ENCODE peak calls at places on chromosomes 12 and 14, in ten cellular contexts. J is ascending aorta, Q is spleen, X is OCI-LY7, C is suprapubic skin, T is left lung, R is tibial artery, V is tibial nerve, B is endothelial cell of umbilical vein, N is IMR-90. S is an unnamed sample. For H3K36me3, the result is how much of the 10 kb centered on the place peaks cover.

GRCh38 chr14:100851946-100852620 is 26.2 kb downstream of the MEG3 start:
- DNase-seq in J (no peak), N (no peak), B (no peak), V (no peak), R (no peak), X (no peak), C (no peak), T (no peak), Q (peak), S (no peak)

GRCh38 chr12:53219116-53219955 is 12.3 kb upstream of the ITGB7 start:
- DNase-seq in X (no peak), B (peak), C (no peak), J (no peak), T (no peak), N (peak), Q (peak), V (no peak), R (no peak), S (no peak)

GRCh38 chr12:116142936-116143882 is 134.3 kb downstream of the MED13L start:
- DNase-seq in T (no peak), J (no peak), X (no peak), C (no peak), B (peak), N (peak), V (no peak), Q (no peak), R (no peak), S (no peak)

GRCh38 chr12:101743724-101744472 is 4.6 kb upstream of the SYCP3 start:
- DNase-seq in X (peak), J (no peak), Q (peak), V (no peak), N (no peak), C (no peak), T (no peak), R (no peak), B (no peak), S (no peak)

GRCh38 chr12:15632708-15633107 is 156.5 kb downstream of the EPS8 start:
- DNase-seq in X (no peak), R (no peak), Q (no peak), N (no peak), T (no peak), C (no peak), V (no peak), B (no peak), J (no peak), S (no peak)

GRCh38 chr12:21559855-21560569 is 33.9 kb downstream of the SPX start:
- DNase-seq in N (peak), R (no peak), J (no peak), Q (no peak), X (no peak), C (no peak), T (no peak), B (peak), V (no peak), S (no peak)

GRCh38 chr12:42482086-42482819 is 107.3 kb downstream of the PRICKLE1 start:
- DNase-seq in V (no peak), N (peak), C (no peak), X (no peak), Q (no peak), R (peak), J (no peak), T (no peak), B (peak), S (peak)

GRCh38 chr12:19530631-19531020 is 91.3 kb downstream of the AEBP2 start:
- DNase-seq in N (peak), T (no peak), X (no peak), J (no peak), B (no peak), V (no peak), Q (no peak), R (no peak), C (no peak), S (no peak)

GRCh38 chr12:4270016-4270669 is 3.4 kb upstream of the CCND2 start:
- DNase-seq in T (peak), X (no peak), J (no peak), B (no peak), R (no peak), C (no peak), V (no peak), N (no peak), Q (peak), S (no peak)

GRCh38 chr12:30598889-30599288 is 96.8 kb downstream of the IPO8 start:
- DNase-seq in T (no peak), N (no peak), C (no peak), J (no peak), V (no peak), B (peak), R (no peak), Q (no peak), X (no peak), S (no peak)

GRCh38 chr14:62126885-62127478 is 364.8 kb downstream of the SNAPC1 start:
- DNase-seq in N (peak), V (no peak), R (no peak), T (no peak), C (no peak), B (peak), Q (no peak), J (no peak), X (peak), S (no peak)

GRCh38 chr12:27068863-27069262 is 13.5 kb downstream of the C12orf71 start:
- DNase-seq in Q (no peak), N (no peak), T (no peak), J (no peak), X (no peak), R (no peak), C (no peak), B (no peak), V (no peak), S (no peak)

GRCh38 chr12:108312885-108313203 is 26.3 kb downstream of the CMKLR1 start:
- DNase-seq in J (peak), R (peak), C (no peak), Q (no peak), N (no peak), V (no peak), B (peak), X (no peak), T (no peak), S (no peak)

GRCh38 chr12:120630139-120630895 is 10.1 kb upstream of the CABP1 start:
- DNase-seq in Q (no peak), R (no peak), B (no peak), X (no peak), V (no peak), T (no peak), N (no peak), J (no peak), C (no peak), S (no peak)

GRCh38 chr12:56158926-56159461 is 835 bp downstream of the MYL6 start:
- DNase-seq in C (peak), V (peak), J (peak), R (peak), N (peak), X (peak), Q (peak), T (peak), B (peak), S (peak)

GRCh38 chr14:55771242-55772025 is 191.4 kb downstream of the KTN1 start:
- DNase-seq in Q (no peak), C (no peak), V (no peak), R (no peak), T (no peak), N (no peak), B (no peak), X (no peak), J (no peak), S (no peak)

GRCh38 chr14:51846631-51847488 is 13.6 kb upstream of the GNG2 start:
- DNase-seq in N (peak), B (peak), V (no peak), X (peak), T (peak), R (peak), J (peak), Q (peak), C (no peak), S (peak)

GRCh38 chr12:60257063-60257462 is 661.2 kb downstream of the SLC16A7 start:
- DNase-seq in C (no peak), N (peak), T (no peak), V (no peak), B (peak), Q (no peak), J (no peak), R (no peak), X (no peak), S (no peak)
- TF ChIP-seq CTCF in C (no peak), N (peak), T (no peak), V (no peak), B (peak), Q (no peak), J (no peak), R (no peak), X (no peak), S (no peak)

DNA sequence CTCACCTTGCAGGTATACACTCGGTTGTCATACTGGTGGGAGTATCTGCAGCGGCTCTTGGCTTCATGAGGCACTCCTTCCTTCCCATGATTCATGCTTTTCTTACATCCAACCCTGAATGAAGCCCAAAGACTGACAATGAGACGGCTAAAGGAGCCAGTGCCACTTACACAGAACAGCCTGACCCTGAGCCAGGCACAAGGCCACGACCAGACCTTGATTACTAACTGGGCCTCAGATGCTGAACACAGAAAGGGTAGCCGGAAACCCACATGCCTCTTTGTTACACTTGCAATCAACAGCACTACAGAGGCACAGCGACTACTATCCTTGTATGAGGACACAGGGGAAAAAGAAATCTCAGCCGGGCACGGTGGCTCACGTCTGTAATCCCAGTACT is 48.0 kb downstream of the ZFYVE1 start:
- DNase-seq in V (no peak), B (no peak), T (no peak), J (no peak), N (no peak), Q (peak), C (no peak), X (no peak), R (no peak), S (no peak)
- H3K36me3 ChIP-seq in V (half or more), B (under half), T (under half), J (half or more), N (half or more), Q (under half), C (half or more), X (under half), R (half or more), S (under half)

GRCh38 chr14:63205281-63205575 is 985 bp downstream of the RHOJ start:
- DNase-seq in B (no peak), V (no peak), N (no peak), R (no peak), X (no peak), J (no peak), Q (no peak), C (no peak), T (no peak), S (no peak)

GRCh38 chr14:63203015-63203414 is 1.2 kb upstream of the RHOJ start:
- DNase-seq in X (no peak), Q (no peak), V (no peak), T (no peak), J (no peak), C (no peak), B (no peak), R (no peak), N (no peak), S (no peak)

GRCh38 chr14:63204407-63205280 is at the start of gene RHOJ:
- DNase-seq in B (no peak), N (peak), C (no peak), R (peak), Q (peak), V (peak), J (no peak), X (no peak), T (peak), S (no peak)

GRCh38 chr14:63205850-63206249 is 1.6 kb downstream of the RHOJ start:
- DNase-seq in R (no peak), T (no peak), B (peak), V (no peak), Q (no peak), N (peak), C (no peak), J (no peak), X (no peak), S (no peak)

DNA sequence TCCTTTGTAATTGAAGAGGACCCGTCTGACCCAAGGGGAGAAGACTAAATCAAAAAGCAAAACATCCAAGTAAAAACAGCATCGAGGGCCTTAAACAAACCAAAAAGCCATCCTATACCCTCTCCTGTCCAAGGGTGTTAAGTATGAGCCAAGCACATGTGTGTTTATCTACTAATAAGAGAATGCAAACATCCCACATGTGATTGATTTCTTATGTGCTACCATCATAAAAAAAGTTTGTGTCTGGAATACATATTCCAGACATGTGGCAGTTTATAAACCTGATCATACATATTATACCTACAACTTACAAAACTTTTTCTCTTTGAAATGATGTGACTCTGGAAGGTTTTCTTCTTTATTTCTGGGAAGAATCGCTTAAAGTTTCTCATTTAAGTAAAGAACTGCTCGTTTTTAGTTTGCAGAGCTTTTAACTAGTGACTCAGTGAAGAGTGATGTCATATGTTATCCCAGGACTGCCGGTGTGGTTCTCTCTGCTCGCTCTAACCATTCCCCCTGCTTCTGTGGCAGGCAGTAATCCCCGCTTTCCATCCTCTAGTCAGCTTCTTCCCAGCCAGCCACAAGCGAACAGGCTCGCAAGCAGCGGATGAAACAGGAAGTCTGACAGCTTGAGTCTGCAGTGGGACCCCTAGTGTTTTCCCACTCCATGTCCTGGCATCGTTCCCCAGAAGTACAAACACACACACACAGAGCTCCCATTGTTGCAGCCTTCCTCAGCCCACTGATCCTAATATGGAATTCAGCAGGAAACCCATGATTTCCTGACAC is 431 bp upstream of the RHOJ start:
- DNase-seq in N (peak), R (peak), J (peak), B (peak), Q (peak), V (peak), T (no peak), C (peak), X (no peak), S (peak)
- TF ChIP-seq CTCF in N (peak), R (no peak), J (peak), B (peak), Q (no peak), V (peak), T (no peak), C (no peak), X (no peak), S (no peak)

GRCh38 chr12:89345830-89346740 is 6.2 kb downstream of the DUSP6 start:
- DNase-seq in T (peak), R (peak), B (peak), V (no peak), J (peak), X (peak), C (no peak), N (peak), Q (peak), S (peak)
- H3K36me3 ChIP-seq in T (under half), R (under half), B (under half), V (under half), J (under half), X (under half), C (under half), N (under half), Q (under half), S (under half)

GRCh38 chr12:104457746-104458644 is 1.2 kb downstream of the CHST11 start:
- DNase-seq in Q (peak), R (peak), J (peak), X (peak), C (no peak), B (peak), T (peak), N (no peak), V (no peak), S (no peak)
- TF ChIP-seq CTCF in Q (no peak), R (no peak), J (no peak), X (peak), C (no peak), B (peak), T (no peak), N (no peak), V (no peak), S (no peak)

S was measured in breast epithelium.